ENCODE peak calls at places on chromosomes 1 and 21, in four cellular contexts. One of them, this sample, is unnamed.

GRCh38 chr1:47575855-47576757 is 138.3 kb downstream of the FOXD2 start:
- DNase-seq in upper lobe of right lung: no peak
- DNase-seq in stimulated activated CD4-positive, alpha-beta T cell treated with anti-CD3 and anti-CD28 coated beads, Interleukin-15, amount 100 ng/mL, for 24 hours: no peak
- DNase-seq in astrocyte of the spinal cord: peak; percentile 61
- DNase-seq in this sample: no peak

GRCh38 chr1:164184273-164184672 is 374.7 kb upstream of the PBX1 start:
- DNase-seq in stimulated activated CD4-positive, alpha-beta T cell treated with anti-CD3 and anti-CD28 coated beads, Interleukin-15, amount 100 ng/mL, for 24 hours: no peak
- DNase-seq in upper lobe of right lung: no peak
- DNase-seq in astrocyte of the spinal cord: no peak
- DNase-seq in this sample: no peak

GRCh38 chr1:20124451-20125057 is 5.2 kb upstream of the PLA2G2D start:
- DNase-seq in stimulated activated CD4-positive, alpha-beta T cell treated with anti-CD3 and anti-CD28 coated beads, Interleukin-15, amount 100 ng/mL, for 24 hours: peak; percentile 11
- DNase-seq in upper lobe of right lung: peak; percentile 18
- DNase-seq in astrocyte of the spinal cord: peak; percentile 77
- DNase-seq in this sample: no peak

GRCh38 chr1:16605213-16605525 is 8.2 kb downstream of the NBPF1 start:
- DNase-seq in stimulated activated CD4-positive, alpha-beta T cell treated with anti-CD3 and anti-CD28 coated beads, Interleukin-15, amount 100 ng/mL, for 24 hours: no peak
- DNase-seq in upper lobe of right lung: no peak
- DNase-seq in astrocyte of the spinal cord: no peak
- DNase-seq in this sample: no peak

GRCh38 chr1:207389728-207390464 is 64.2 kb upstream of the CR2 start:
- DNase-seq in stimulated activated CD4-positive, alpha-beta T cell treated with anti-CD3 and anti-CD28 coated beads, Interleukin-15, amount 100 ng/mL, for 24 hours: no peak
- DNase-seq in upper lobe of right lung: no peak
- DNase-seq in astrocyte of the spinal cord: peak; percentile 57
- DNase-seq in this sample: no peak

GRCh38 chr21:43866659-43867331 is 1.8 kb downstream of the AGPAT3 start:
- DNase-seq in upper lobe of right lung: peak; percentile 77
- DNase-seq in stimulated activated CD4-positive, alpha-beta T cell treated with anti-CD3 and anti-CD28 coated beads, Interleukin-15, amount 100 ng/mL, for 24 hours: peak; percentile 76
- DNase-seq in astrocyte of the spinal cord: no peak
- DNase-seq in this sample: peak; percentile 65

GRCh38 chr21:21722736-21723135 is 724.5 kb downstream of the NCAM2 start:
- DNase-seq in astrocyte of the spinal cord: no peak
- DNase-seq in stimulated activated CD4-positive, alpha-beta T cell treated with anti-CD3 and anti-CD28 coated beads, Interleukin-15, amount 100 ng/mL, for 24 hours: no peak
- DNase-seq in upper lobe of right lung: no peak
- DNase-seq in this sample: no peak

GRCh38 chr1:39672551-39672947 is 642 bp upstream of the NT5C1A start:
- DNase-seq in stimulated activated CD4-positive, alpha-beta T cell treated with anti-CD3 and anti-CD28 coated beads, Interleukin-15, amount 100 ng/mL, for 24 hours: peak; percentile 30
- DNase-seq in astrocyte of the spinal cord: no peak
- DNase-seq in upper lobe of right lung: no peak
- DNase-seq in this sample: peak; percentile 31

GRCh38 chr1:213325482-213325881 is 274.4 kb downstream of the RPS6KC1 start:
- DNase-seq in stimulated activated CD4-positive, alpha-beta T cell treated with anti-CD3 and anti-CD28 coated beads, Interleukin-15, amount 100 ng/mL, for 24 hours: no peak
- DNase-seq in upper lobe of right lung: no peak
- DNase-seq in astrocyte of the spinal cord: no peak
- DNase-seq in this sample: no peak

GRCh38 chr1:197868751-197869501 is 33.5 kb upstream of the C1orf53 start:
- DNase-seq in stimulated activated CD4-positive, alpha-beta T cell treated with anti-CD3 and anti-CD28 coated beads, Interleukin-15, amount 100 ng/mL, for 24 hours: peak; percentile 19
- DNase-seq in upper lobe of right lung: no peak
- DNase-seq in astrocyte of the spinal cord: peak; percentile 76
- DNase-seq in this sample: peak; percentile 11

GRCh38 chr1:62962794-62963776 is 179.2 kb downstream of the ATG4C start:
- DNase-seq in stimulated activated CD4-positive, alpha-beta T cell treated with anti-CD3 and anti-CD28 coated beads, Interleukin-15, amount 100 ng/mL, for 24 hours: peak; percentile 45
- DNase-seq in astrocyte of the spinal cord: peak; percentile 39
- DNase-seq in upper lobe of right lung: no peak
- DNase-seq in this sample: peak; percentile 22

GRCh38 chr1:227785094-227785811 is 30.2 kb upstream of the PRSS38 start:
- DNase-seq in upper lobe of right lung: no peak
- DNase-seq in astrocyte of the spinal cord: no peak
- DNase-seq in stimulated activated CD4-positive, alpha-beta T cell treated with anti-CD3 and anti-CD28 coated beads, Interleukin-15, amount 100 ng/mL, for 24 hours: no peak
- DNase-seq in this sample: no peak

This sample was measured in activated naive CD8-positive, alpha-beta T cell treated with anti-CD3 and anti-CD28 coated beads, Interleukin-2, amount 50 U/mL, for 24 hours.